ENCODE peak calls at places on chromosome 5, in five cellular contexts. One of them, this sample, is unnamed.
A peak's percentile ranks its signal among the peaks of the same experiment; 100 is the strongest.

GRCh38 chr5:72818866-72819534 is 2.5 kb downstream of the TNPO1 start:
- DNase-seq in transverse colon: peak; percentile 74
- DNase-seq in gastrocnemius medialis: peak; percentile 67
- DNase-seq in HepG2: peak; percentile 53
- DNase-seq in body of pancreas: peak; percentile 64
- DNase-seq in this sample: peak; percentile 88

GRCh38 chr5:72145351-72145750 is 38.1 kb downstream of the MAP1B start:
- DNase-seq in transverse colon: no peak
- DNase-seq in HepG2: no peak
- DNase-seq in gastrocnemius medialis: no peak
- DNase-seq in body of pancreas: no peak
- DNase-seq in this sample: no peak

GRCh38 chr5:159340511-159340910 is 10.2 kb upstream of the IL12B start:
- DNase-seq in transverse colon: no peak
- DNase-seq in gastrocnemius medialis: no peak
- DNase-seq in body of pancreas: no peak
- DNase-seq in HepG2: no peak
- DNase-seq in this sample: no peak

GRCh38 chr5:59893436-59894227 is at the start of gene PDE4D:
- DNase-seq in gastrocnemius medialis: no peak
- DNase-seq in transverse colon: peak; percentile 19
- DNase-seq in HepG2: no peak
- DNase-seq in body of pancreas: peak; percentile 57
- DNase-seq in this sample: peak; percentile 52

GRCh38 chr5:77170-77501 is 14.8 kb upstream of the PLEKHG4B start:
- DNase-seq in transverse colon: no peak
- DNase-seq in HepG2: no peak
- DNase-seq in body of pancreas: no peak
- DNase-seq in gastrocnemius medialis: no peak
- DNase-seq in this sample: no peak

GRCh38 chr5:90134892-90135291 is 274.7 kb downstream of the CETN3 start:
- DNase-seq in HepG2: no peak
- DNase-seq in body of pancreas: no peak
- DNase-seq in transverse colon: peak; percentile 38
- DNase-seq in gastrocnemius medialis: peak; percentile 30
- DNase-seq in this sample: no peak

GRCh38 chr5:60196382-60197113 is 303.0 kb upstream of the PDE4D start:
- DNase-seq in body of pancreas: no peak
- DNase-seq in gastrocnemius medialis: no peak
- DNase-seq in HepG2: no peak
- DNase-seq in transverse colon: no peak
- DNase-seq in this sample: no peak

GRCh38 chr5:55991768-55992486 is 2.8 kb downstream of the IL6ST start:
- DNase-seq in gastrocnemius medialis: no peak
- DNase-seq in HepG2: peak; percentile 40
- DNase-seq in body of pancreas: no peak
- DNase-seq in transverse colon: no peak
- DNase-seq in this sample: no peak

GRCh38 chr5:172770374-172770674 is 671 bp downstream of the DUSP1 start:
- DNase-seq in gastrocnemius medialis: no peak
- DNase-seq in HepG2: no peak
- DNase-seq in body of pancreas: no peak
- DNase-seq in transverse colon: no peak
- DNase-seq in this sample: no peak

GRCh38 chr5:151671979-151672378 is 14.7 kb downstream of the SPARC start:
- DNase-seq in body of pancreas: peak; percentile 26
- DNase-seq in transverse colon: peak; percentile 32
- DNase-seq in gastrocnemius medialis: no peak
- DNase-seq in HepG2: no peak
- DNase-seq in this sample: no peak

GRCh38 chr5:78417026-78417425 is 56.6 kb downstream of the SCAMP1 start:
- DNase-seq in body of pancreas: no peak
- DNase-seq in HepG2: no peak
- DNase-seq in transverse colon: no peak
- DNase-seq in gastrocnemius medialis: no peak
- DNase-seq in this sample: no peak

GRCh38 chr5:90174236-90174635 is 235.3 kb downstream of the CETN3 start:
- DNase-seq in body of pancreas: no peak
- DNase-seq in transverse colon: no peak
- DNase-seq in gastrocnemius medialis: no peak
- DNase-seq in HepG2: no peak
- DNase-seq in this sample: no peak

GRCh38 chr5:144794922-144795321 is 624.2 kb downstream of the KCTD16 start:
- DNase-seq in body of pancreas: no peak
- DNase-seq in HepG2: no peak
- DNase-seq in gastrocnemius medialis: no peak
- DNase-seq in transverse colon: no peak
- DNase-seq in this sample: no peak

GRCh38 chr5:141519605-141520288 is 30.9 kb downstream of the PCDHGC5 start:
- DNase-seq in HepG2: no peak
- DNase-seq in gastrocnemius medialis: no peak
- DNase-seq in body of pancreas: no peak
- DNase-seq in transverse colon: no peak
- DNase-seq in this sample: no peak

GRCh38 chr5:43556857-43557593 is at the start of gene PAIP1:
- DNase-seq in transverse colon: peak; percentile 83
- DNase-seq in body of pancreas: peak; percentile 85
- DNase-seq in HepG2: peak; percentile 66
- DNase-seq in gastrocnemius medialis: peak; percentile 77
- DNase-seq in this sample: peak; percentile 92

GRCh38 chr5:72194846-72195245 is 87.6 kb downstream of the MAP1B start:
- DNase-seq in HepG2: no peak
- DNase-seq in body of pancreas: no peak
- DNase-seq in gastrocnemius medialis: no peak
- DNase-seq in transverse colon: peak; percentile 10
- DNase-seq in this sample: peak; percentile 39

GRCh38 chr5:166758151-166758550 is 1533.3 kb upstream of the WWC1 start:
- DNase-seq in transverse colon: no peak
- DNase-seq in body of pancreas: no peak
- DNase-seq in gastrocnemius medialis: no peak
- DNase-seq in HepG2: no peak
- DNase-seq in this sample: no peak

GRCh38 chr5:112338681-112339337 is 80.3 kb downstream of the EPB41L4A start:
- DNase-seq in gastrocnemius medialis: peak; percentile 14
- DNase-seq in HepG2: peak; percentile 18
- DNase-seq in transverse colon: no peak
- DNase-seq in body of pancreas: peak; percentile 25
- DNase-seq in this sample: no peak

GRCh38 chr5:167587768-167588167 is 703.7 kb upstream of the WWC1 start:
- DNase-seq in HepG2: peak; percentile 11
- DNase-seq in body of pancreas: peak; percentile 11
- DNase-seq in gastrocnemius medialis: no peak
- DNase-seq in transverse colon: no peak
- DNase-seq in this sample: no peak

GRCh38 chr5:39755986-39756385 is 331.2 kb upstream of the DAB2 start:
- DNase-seq in transverse colon: no peak
- DNase-seq in HepG2: no peak
- DNase-seq in gastrocnemius medialis: no peak
- DNase-seq in body of pancreas: no peak
- DNase-seq in this sample: no peak

GRCh38 chr5:135031146-135031812 is 2.7 kb downstream of the PITX1 start:
- DNase-seq in transverse colon: no peak
- DNase-seq in gastrocnemius medialis: no peak
- DNase-seq in body of pancreas: no peak
- DNase-seq in HepG2: no peak
- DNase-seq in this sample: no peak

GRCh38 chr5:59090323-59090722 is 507.4 kb downstream of the RAB3C start:
- DNase-seq in transverse colon: no peak
- DNase-seq in body of pancreas: no peak
- DNase-seq in HepG2: no peak
- DNase-seq in gastrocnemius medialis: no peak
- DNase-seq in this sample: no peak

GRCh38 chr5:14171091-14171490 is 27.9 kb downstream of the TRIO start:
- DNase-seq in HepG2: no peak
- DNase-seq in gastrocnemius medialis: no peak
- DNase-seq in body of pancreas: no peak
- DNase-seq in transverse colon: no peak
- DNase-seq in this sample: no peak

GRCh38 chr5:14172149-14172795 is 29.1 kb downstream of the TRIO start:
- DNase-seq in body of pancreas: no peak
- DNase-seq in gastrocnemius medialis: no peak
- DNase-seq in HepG2: no peak
- DNase-seq in transverse colon: no peak
- DNase-seq in this sample: no peak

GRCh38 chr5:14174235-14174636 is 31.1 kb downstream of the TRIO start:
- DNase-seq in HepG2: no peak
- DNase-seq in transverse colon: no peak
- DNase-seq in body of pancreas: no peak
- DNase-seq in gastrocnemius medialis: no peak
- DNase-seq in this sample: no peak

GRCh38 chr5:14173419-14174234 is 30.5 kb downstream of the TRIO start:
- DNase-seq in transverse colon: no peak
- DNase-seq in gastrocnemius medialis: no peak
- DNase-seq in HepG2: no peak
- DNase-seq in body of pancreas: no peak
- DNase-seq in this sample: no peak

GRCh38 chr5:14171621-14172020 is 28.5 kb downstream of the TRIO start:
- DNase-seq in transverse colon: no peak
- DNase-seq in gastrocnemius medialis: no peak
- DNase-seq in HepG2: peak; percentile 43
- DNase-seq in body of pancreas: no peak
- DNase-seq in this sample: no peak
- TF ChIP-seq CTCF in transverse colon: no peak
- TF ChIP-seq CTCF in gastrocnemius medialis: no peak
- TF ChIP-seq CTCF in HepG2: no peak
- TF ChIP-seq CTCF in body of pancreas: no peak
- TF ChIP-seq CTCF in this sample: no peak

GRCh38 chr5:176549871-176550270 is 729 bp downstream of the CDHR2 start:
- DNase-seq in transverse colon: no peak
- DNase-seq in body of pancreas: no peak
- DNase-seq in HepG2: no peak
- DNase-seq in gastrocnemius medialis: no peak
- DNase-seq in this sample: no peak

GRCh38 chr5:176550275-176550831 is 1.2 kb downstream of the CDHR2 start:
- DNase-seq in body of pancreas: no peak
- DNase-seq in transverse colon: no peak
- DNase-seq in gastrocnemius medialis: no peak
- DNase-seq in HepG2: no peak
- DNase-seq in this sample: no peak

GRCh38 chr5:176548967-176549444 is at the start of gene CDHR2:
- DNase-seq in transverse colon: peak; percentile 68
- DNase-seq in body of pancreas: no peak
- DNase-seq in gastrocnemius medialis: no peak
- DNase-seq in HepG2: peak; percentile 85
- DNase-seq in this sample: peak; percentile 83

GRCh38 chr5:176553260-176554085 is 4.3 kb downstream of the CDHR2 start:
- DNase-seq in transverse colon: peak; percentile 64
- DNase-seq in body of pancreas: no peak
- DNase-seq in gastrocnemius medialis: no peak
- DNase-seq in HepG2: no peak
- DNase-seq in this sample: peak; percentile 86

DNA sequence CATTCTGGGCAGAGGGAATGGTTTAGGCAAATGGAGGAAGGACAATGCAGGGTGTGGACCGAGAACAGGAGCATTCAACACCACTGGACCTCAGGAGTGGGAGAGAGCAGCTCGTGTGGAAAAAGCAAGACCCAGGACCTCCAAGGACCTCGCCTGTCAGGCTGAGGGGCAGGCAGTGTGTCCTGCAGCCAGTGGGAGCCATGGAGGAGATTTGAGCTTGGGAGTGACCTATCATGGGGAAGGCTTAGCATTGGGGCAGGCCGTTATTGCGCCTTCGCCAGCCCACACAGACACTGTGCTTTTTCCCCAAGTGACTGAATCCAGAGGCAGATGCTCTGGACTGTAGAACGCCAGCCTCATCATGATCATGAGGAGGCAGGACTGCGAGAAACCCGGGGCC is 3.2 kb downstream of the CDHR2 start:
- DNase-seq in transverse colon: no peak
- DNase-seq in HepG2: no peak
- DNase-seq in body of pancreas: no peak
- DNase-seq in gastrocnemius medialis: no peak
- DNase-seq in this sample: peak; percentile 47
- H3K4me1 ChIP-seq in transverse colon: peaks cover 38% of the 10 kb centered on the region
- H3K4me1 ChIP-seq in HepG2: peaks cover 36% of the 10 kb centered on the region
- H3K4me1 ChIP-seq in body of pancreas: no peaks in the 10 kb centered on the region
- H3K4me1 ChIP-seq in gastrocnemius medialis: no peaks in the 10 kb centered on the region
- H3K4me1 ChIP-seq in this sample: no peaks in the 10 kb centered on the region

DNA sequence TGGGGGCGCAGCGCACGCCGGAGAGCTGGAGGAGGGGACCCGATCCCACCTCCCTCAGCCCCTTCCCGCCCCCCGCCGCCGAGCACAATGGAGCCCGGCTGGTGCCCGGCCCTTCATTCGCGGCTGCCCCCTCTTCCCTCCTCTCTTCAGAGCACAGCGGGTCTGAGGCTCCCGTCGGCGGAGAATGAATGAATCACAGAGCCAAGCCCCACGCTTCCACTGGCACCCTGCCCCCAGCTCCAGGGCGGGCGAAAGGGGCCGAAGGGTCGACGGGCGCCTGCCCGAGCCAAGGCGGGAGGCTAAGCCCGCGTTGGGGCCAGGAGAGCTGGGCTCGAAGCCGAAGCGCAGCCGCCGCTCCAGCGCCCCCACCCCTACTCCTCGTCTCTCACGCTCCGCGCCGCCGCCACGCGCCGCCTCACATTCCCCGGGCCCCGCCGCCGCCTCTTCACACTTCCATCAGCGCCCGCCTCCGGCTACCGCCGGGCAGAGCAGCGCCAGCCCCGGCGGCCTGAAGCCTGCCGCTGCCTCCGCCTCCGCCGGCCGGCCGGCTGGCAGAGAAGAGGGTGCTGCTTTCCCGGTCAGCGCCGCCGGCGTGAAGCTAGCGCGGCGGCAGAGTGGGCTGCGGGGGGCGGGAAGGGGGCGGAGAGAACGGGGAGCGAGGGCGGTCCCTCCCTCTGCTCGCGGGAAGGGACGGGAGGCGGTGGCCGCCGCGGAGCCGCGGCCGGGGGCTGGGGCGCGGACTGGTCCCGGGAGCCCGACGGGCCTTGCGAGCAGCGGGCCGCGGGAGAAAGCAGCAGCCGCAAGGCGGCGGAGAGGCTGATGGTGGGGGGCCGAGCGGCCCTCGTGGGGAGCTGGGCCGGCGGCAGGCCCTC is at the start of gene HOMER1:
- DNase-seq in transverse colon: peak; percentile 79
- DNase-seq in HepG2: peak; percentile 58
- DNase-seq in gastrocnemius medialis: peak; percentile 74
- DNase-seq in body of pancreas: peak; percentile 75
- DNase-seq in this sample: peak; percentile 84
- TF ChIP-seq POLR2A in transverse colon: no peak
- TF ChIP-seq POLR2A in HepG2: no peak
- TF ChIP-seq POLR2A in gastrocnemius medialis: no peak
- TF ChIP-seq POLR2A in body of pancreas: no peak
- TF ChIP-seq POLR2A in this sample: no peak

GRCh38 chr5:99033014-99033931 is 104.5 kb upstream of the CHD1 start:
- DNase-seq in body of pancreas: no peak
- DNase-seq in HepG2: no peak
- DNase-seq in transverse colon: no peak
- DNase-seq in gastrocnemius medialis: no peak
- DNase-seq in this sample: no peak

GRCh38 chr5:99034336-99034735 is 105.5 kb upstream of the CHD1 start:
- DNase-seq in transverse colon: peak; percentile 72
- DNase-seq in body of pancreas: no peak
- DNase-seq in gastrocnemius medialis: no peak
- DNase-seq in HepG2: no peak
- DNase-seq in this sample: no peak

GRCh38 chr5:99030871-99031440 is 102.1 kb upstream of the CHD1 start:
- DNase-seq in HepG2: no peak
- DNase-seq in gastrocnemius medialis: no peak
- DNase-seq in transverse colon: no peak
- DNase-seq in body of pancreas: no peak
- DNase-seq in this sample: no peak

GRCh38 chr5:99029172-99029571 is 100.4 kb upstream of the CHD1 start:
- DNase-seq in HepG2: no peak
- DNase-seq in transverse colon: no peak
- DNase-seq in gastrocnemius medialis: no peak
- DNase-seq in body of pancreas: no peak
- DNase-seq in this sample: no peak

GRCh38 chr5:99032234-99033013 is 103.6 kb upstream of the CHD1 start:
- DNase-seq in HepG2: peak; percentile 74
- DNase-seq in transverse colon: peak; percentile 72
- DNase-seq in body of pancreas: peak; percentile 64
- DNase-seq in gastrocnemius medialis: peak; percentile 36
- DNase-seq in this sample: peak; percentile 85
- TF ChIP-seq CTCF in HepG2: peak; percentile 91
- TF ChIP-seq CTCF in transverse colon: peak; percentile 70
- TF ChIP-seq CTCF in body of pancreas: peak; percentile 90
- TF ChIP-seq CTCF in gastrocnemius medialis: peak; percentile 51
- TF ChIP-seq CTCF in this sample: peak; percentile 73

This sample was measured in Peyer's patch.